ENCODE peak calls at places on chromosome 18, in four cellular contexts. One of them, this sample, is unnamed.

GRCh38 chr18:34976899-34977786 is 64.1 kb upstream of the MAPRE2 start:
- DNase-seq in HepG2: peak
- DNase-seq in GM12878: no peak
- DNase-seq in K562: peak
- DNase-seq in this sample: peak

GRCh38 chr18:55830490-55830889 is 242.5 kb upstream of the TCF4 start:
- DNase-seq in HepG2: no peak
- DNase-seq in GM12878: no peak
- DNase-seq in K562: no peak
- DNase-seq in this sample: no peak

GRCh38 chr18:74892066-74892627 is 294.5 kb downstream of the ZNF407 start:
- DNase-seq in HepG2: no peak
- DNase-seq in GM12878: no peak
- DNase-seq in K562: no peak
- DNase-seq in this sample: no peak

GRCh38 chr18:47679864-47680263 is 250.6 kb downstream of the SMAD2 start:
- DNase-seq in HepG2: no peak
- DNase-seq in GM12878: peak
- DNase-seq in K562: no peak
- DNase-seq in this sample: no peak

GRCh38 chr18:48119204-48119603 is 188.7 kb upstream of the SMAD2 start:
- DNase-seq in HepG2: no peak
- DNase-seq in GM12878: no peak
- DNase-seq in K562: no peak
- DNase-seq in this sample: no peak

GRCh38 chr18:41532344-41533086 is 422.5 kb upstream of the PIK3C3 start:
- DNase-seq in HepG2: no peak
- DNase-seq in GM12878: no peak
- DNase-seq in K562: no peak
- DNase-seq in this sample: peak

GRCh38 chr18:68667121-68667520 is 47.8 kb downstream of the TMX3 start:
- DNase-seq in HepG2: no peak
- DNase-seq in GM12878: no peak
- DNase-seq in K562: no peak
- DNase-seq in this sample: no peak

GRCh38 chr18:9787126-9787525 is 79.0 kb downstream of the RAB31 start:
- DNase-seq in HepG2: no peak
- DNase-seq in GM12878: no peak
- DNase-seq in K562: no peak
- DNase-seq in this sample: no peak

GRCh38 chr18:22826726-22827125 is 106.4 kb upstream of the RBBP8 start:
- DNase-seq in HepG2: no peak
- DNase-seq in GM12878: no peak
- DNase-seq in K562: no peak
- DNase-seq in this sample: no peak

GRCh38 chr18:53864758-53865157 is 359.7 kb downstream of the MBD2 start:
- DNase-seq in HepG2: no peak
- DNase-seq in GM12878: no peak
- DNase-seq in K562: no peak
- DNase-seq in this sample: no peak

GRCh38 chr18:36127866-36128845 is 984 bp downstream of the SLC39A6 start:
- DNase-seq in HepG2: peak
- DNase-seq in GM12878: no peak
- DNase-seq in K562: peak
- DNase-seq in this sample: peak

GRCh38 chr18:35267809-35268208 is 22.2 kb downstream of the ZSCAN30 start:
- DNase-seq in HepG2: no peak
- DNase-seq in GM12878: no peak
- DNase-seq in K562: no peak
- DNase-seq in this sample: no peak

GRCh38 chr18:76130845-76131244 is 364.2 kb downstream of the ZNF516 start:
- DNase-seq in HepG2: no peak
- DNase-seq in GM12878: no peak
- DNase-seq in K562: no peak
- DNase-seq in this sample: no peak

GRCh38 chr18:2971741-2972552 is 41.0 kb downstream of the LPIN2 start:
- DNase-seq in HepG2: no peak
- DNase-seq in GM12878: peak
- DNase-seq in K562: no peak
- DNase-seq in this sample: no peak

GRCh38 chr18:23740105-23740830 is 51.0 kb downstream of the LAMA3 start:
- DNase-seq in HepG2: no peak
- DNase-seq in GM12878: no peak
- DNase-seq in K562: no peak
- DNase-seq in this sample: peak

GRCh38 chr18:79903071-79903635 is 48.3 kb downstream of the SLC66A2 start:
- DNase-seq in HepG2: no peak
- DNase-seq in GM12878: no peak
- DNase-seq in K562: no peak
- DNase-seq in this sample: no peak

GRCh38 chr18:653512-653911 is 3.9 kb upstream of the TYMS start:
- DNase-seq in HepG2: no peak
- DNase-seq in GM12878: no peak
- DNase-seq in K562: no peak
- DNase-seq in this sample: no peak

GRCh38 chr18:13614701-13615288 is 111.6 kb downstream of the FAM210A start:
- DNase-seq in HepG2: no peak
- DNase-seq in GM12878: no peak
- DNase-seq in K562: no peak
- DNase-seq in this sample: no peak

GRCh38 chr18:63237486-63237885 is 82.1 kb downstream of the BCL2 start:
- DNase-seq in HepG2: peak
- DNase-seq in GM12878: no peak
- DNase-seq in K562: no peak
- DNase-seq in this sample: no peak

GRCh38 chr18:63236990-63237389 is 82.6 kb downstream of the BCL2 start:
- DNase-seq in HepG2: no peak
- DNase-seq in GM12878: no peak
- DNase-seq in K562: no peak
- DNase-seq in this sample: no peak

GRCh38 chr18:63238711-63239110 is 80.9 kb downstream of the BCL2 start:
- DNase-seq in HepG2: no peak
- DNase-seq in GM12878: no peak
- DNase-seq in K562: no peak
- DNase-seq in this sample: no peak

GRCh38 chr18:63236417-63236816 is 83.2 kb downstream of the BCL2 start:
- DNase-seq in HepG2: no peak
- DNase-seq in GM12878: no peak
- DNase-seq in K562: no peak
- DNase-seq in this sample: no peak

GRCh38 chr18:63237911-63238710 is 81.5 kb downstream of the BCL2 start:
- DNase-seq in HepG2: peak
- DNase-seq in GM12878: no peak
- DNase-seq in K562: no peak
- DNase-seq in this sample: no peak
- TF ChIP-seq TARDBP in HepG2: no peak
- TF ChIP-seq TARDBP in GM12878: no peak
- TF ChIP-seq TARDBP in K562: no peak
- TF ChIP-seq TARDBP in this sample: no peak

DNA sequence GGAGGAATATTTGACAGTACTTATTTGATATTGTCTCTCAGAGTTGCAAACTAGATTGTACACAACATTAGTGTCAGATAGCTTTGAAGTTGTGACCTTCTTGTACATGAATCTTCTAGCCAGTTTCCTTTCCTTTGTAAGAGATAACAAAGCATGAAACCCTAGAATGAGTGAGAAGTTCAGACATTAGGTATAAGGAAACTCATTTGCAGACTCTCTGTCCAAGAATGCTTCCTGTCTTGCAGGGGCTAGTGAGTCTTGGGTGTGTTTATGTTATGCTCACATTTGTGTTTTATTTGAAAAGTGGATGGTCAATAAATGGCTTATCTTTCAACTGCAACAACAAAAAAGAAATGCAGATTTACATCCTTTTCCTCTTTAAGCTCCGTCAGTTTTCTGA is 1.4 kb downstream of the BOD1L2 start:
- DNase-seq in HepG2: no peak
- DNase-seq in GM12878: no peak
- DNase-seq in K562: no peak
- DNase-seq in this sample: no peak
- TF ChIP-seq TARDBP in HepG2: no peak
- TF ChIP-seq TARDBP in GM12878: no peak
- TF ChIP-seq TARDBP in K562: no peak
- TF ChIP-seq TARDBP in this sample: no peak

GRCh38 chr18:62485684-62486083 is 37.1 kb upstream of the ZCCHC2 start:
- DNase-seq in HepG2: peak
- DNase-seq in GM12878: no peak
- DNase-seq in K562: peak
- DNase-seq in this sample: no peak
- TF ChIP-seq TARDBP in HepG2: no peak
- TF ChIP-seq TARDBP in GM12878: no peak
- TF ChIP-seq TARDBP in K562: no peak
- TF ChIP-seq TARDBP in this sample: no peak

GRCh38 chr18:26056291-26056690 is 34.1 kb downstream of the SS18 start:
- DNase-seq in HepG2: no peak
- DNase-seq in GM12878: no peak
- DNase-seq in K562: no peak
- DNase-seq in this sample: no peak
- TF ChIP-seq TARDBP in HepG2: no peak
- TF ChIP-seq TARDBP in GM12878: no peak
- TF ChIP-seq TARDBP in K562: no peak
- TF ChIP-seq TARDBP in this sample: no peak

GRCh38 chr18:45212186-45213039 is 402.9 kb upstream of the SLC14A2 start:
- DNase-seq in HepG2: peak
- DNase-seq in GM12878: peak
- DNase-seq in K562: peak
- DNase-seq in this sample: peak
- TF ChIP-seq TARDBP in HepG2: no peak
- TF ChIP-seq TARDBP in GM12878: no peak
- TF ChIP-seq TARDBP in K562: no peak
- TF ChIP-seq TARDBP in this sample: no peak

GRCh38 chr18:70553245-70553960 is 264.6 kb downstream of the SOCS6 start:
- DNase-seq in HepG2: no peak
- DNase-seq in GM12878: no peak
- DNase-seq in K562: no peak
- DNase-seq in this sample: no peak
- TF ChIP-seq TARDBP in HepG2: no peak
- TF ChIP-seq TARDBP in GM12878: no peak
- TF ChIP-seq TARDBP in K562: no peak
- TF ChIP-seq TARDBP in this sample: no peak

DNA sequence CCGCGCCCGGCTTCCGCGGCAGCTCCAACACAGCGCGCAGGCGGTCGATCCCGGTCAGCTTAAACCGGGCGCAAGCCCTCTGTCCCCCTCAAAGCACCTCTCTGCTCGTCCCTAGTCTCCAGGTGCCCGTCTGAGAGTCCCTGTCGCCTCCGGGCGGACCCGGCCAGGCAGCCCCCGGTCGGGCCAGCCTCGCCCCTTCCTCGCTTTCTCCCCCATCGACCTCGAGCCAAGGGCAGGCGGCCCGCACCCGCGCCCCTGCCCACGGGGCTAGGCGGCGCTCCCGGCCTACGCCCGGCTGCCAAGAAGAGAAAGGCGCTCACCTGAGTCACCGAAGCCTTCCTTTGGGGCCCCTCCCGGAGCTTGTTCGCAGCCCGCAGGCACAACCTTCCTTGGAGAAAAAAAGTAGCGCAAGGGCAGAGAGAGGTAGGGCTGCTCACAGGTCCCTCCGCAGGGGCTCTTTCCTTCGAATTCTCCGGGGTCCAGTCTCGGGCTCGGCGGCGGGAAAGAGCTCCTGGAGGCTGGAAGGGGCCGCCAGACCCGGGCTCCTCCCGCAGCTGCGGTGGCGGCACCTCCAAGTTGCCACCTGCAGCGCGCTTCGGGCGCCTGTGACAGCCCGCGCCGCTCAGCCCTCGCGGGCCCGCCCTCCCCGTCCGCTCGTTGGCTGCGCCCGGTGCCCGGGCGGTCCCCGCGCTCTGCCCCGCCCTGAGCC is 86.4 kb upstream of the EPB41L3 start:
- DNase-seq in HepG2: no peak
- DNase-seq in GM12878: no peak
- DNase-seq in K562: peak
- DNase-seq in this sample: peak
- TF ChIP-seq TARDBP in HepG2: no peak
- TF ChIP-seq TARDBP in GM12878: no peak
- TF ChIP-seq TARDBP in K562: no peak
- TF ChIP-seq TARDBP in this sample: no peak

DNA sequence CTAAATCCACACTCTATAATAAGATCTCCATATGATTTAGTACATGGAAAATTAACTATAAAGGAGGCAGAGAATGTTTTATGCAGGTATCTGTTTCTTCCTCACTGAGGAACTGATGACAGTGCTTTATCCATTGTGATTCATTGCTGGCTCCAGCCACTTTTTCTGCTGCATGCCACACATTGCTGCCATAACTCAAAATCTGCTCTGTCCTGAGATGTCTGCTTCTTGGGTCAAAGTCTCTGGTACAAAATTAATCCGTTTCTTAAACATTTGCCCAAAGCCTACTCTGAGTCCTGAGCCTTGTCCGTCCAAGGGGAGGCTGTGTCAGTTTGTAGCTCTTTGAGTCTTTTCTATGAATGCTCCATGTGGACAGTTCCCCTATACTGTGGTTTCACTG is 15.5 kb upstream of the ARHGAP28 start:
- DNase-seq in HepG2: no peak
- DNase-seq in GM12878: no peak
- DNase-seq in K562: no peak
- DNase-seq in this sample: no peak
- TF ChIP-seq TARDBP in HepG2: no peak
- TF ChIP-seq TARDBP in GM12878: no peak
- TF ChIP-seq TARDBP in K562: no peak
- TF ChIP-seq TARDBP in this sample: no peak

This sample was measured in HEK293T.